ENCODE peak calls at places on chromosomes 12 and 14, in seven cellular contexts. M is GM13976, D is stomach, Y is Peyer's patch, C is HFFc6, P is body of pancreas, A is lower leg skin. S is an unnamed sample.

GRCh38 chr12:2580821-2581220 is 213.9 kb upstream of the FKBP4 start:
- DNase-seq in M (no peak), D (no peak), Y (no peak), C (no peak), P (no peak), A (no peak), S (no peak)

GRCh38 chr14:22781606-22782000 is 15.1 kb downstream of the OXA1L start:
- DNase-seq in M (no peak), D (no peak), Y (no peak), C (peak; percentile 59), P (no peak), A (no peak), S (no peak)

GRCh38 chr12:118035194-118036041 is 18.9 kb downstream of the RFC5 start:
- DNase-seq in M (peak; percentile 75), D (no peak), Y (no peak), C (no peak), P (no peak), A (no peak), S (no peak)

GRCh38 chr14:50270932-50271331 is 39.6 kb upstream of the SOS2 start:
- DNase-seq in M (no peak), D (no peak), Y (no peak), C (no peak), P (no peak), A (no peak), S (no peak)

GRCh38 chr12:68451261-68452091 is 119.3 kb upstream of the MDM1 start:
- DNase-seq in M (peak; percentile 17), D (peak; percentile 29), Y (peak; percentile 58), C (peak; percentile 73), P (peak; percentile 15), A (peak; percentile 34), S (no peak)

GRCh38 chr14:21039059-21039422 is 3.1 kb upstream of the RNASE7 start:
- DNase-seq in M (no peak), D (peak; percentile 80), Y (peak; percentile 80), C (no peak), P (peak; percentile 95), A (peak; percentile 81), S (no peak)

GRCh38 chr12:27055966-27056365 is 26.4 kb downstream of the C12orf71 start:
- DNase-seq in M (no peak), D (no peak), Y (no peak), C (no peak), P (no peak), A (no peak), S (no peak)

GRCh38 chr12:123983822-123984485 is 10.9 kb downstream of the ZNF664 start:
- DNase-seq in M (peak; percentile 39), D (peak; percentile 41), Y (peak; percentile 76), C (peak; percentile 53), P (peak; percentile 57), A (no peak), S (peak; percentile 42)

GRCh38 chr12:120581998-120582397 is 796 bp upstream of the POP5 start:
- DNase-seq in M (no peak), D (no peak), Y (no peak), C (no peak), P (no peak), A (no peak), S (no peak)

GRCh38 chr12:120586860-120587259 is 5.7 kb upstream of the POP5 start:
- DNase-seq in M (no peak), D (no peak), Y (no peak), C (no peak), P (no peak), A (no peak), S (no peak)

GRCh38 chr12:120586216-120586615 is 5.0 kb upstream of the POP5 start:
- DNase-seq in M (no peak), D (no peak), Y (no peak), C (no peak), P (no peak), A (no peak), S (no peak)

GRCh38 chr12:120583478-120584030 is 2.4 kb upstream of the POP5 start:
- DNase-seq in M (peak; percentile 83), D (peak; percentile 81), Y (peak; percentile 89), C (peak; percentile 47), P (peak; percentile 73), A (peak; percentile 51), S (peak; percentile 83)

DNA sequence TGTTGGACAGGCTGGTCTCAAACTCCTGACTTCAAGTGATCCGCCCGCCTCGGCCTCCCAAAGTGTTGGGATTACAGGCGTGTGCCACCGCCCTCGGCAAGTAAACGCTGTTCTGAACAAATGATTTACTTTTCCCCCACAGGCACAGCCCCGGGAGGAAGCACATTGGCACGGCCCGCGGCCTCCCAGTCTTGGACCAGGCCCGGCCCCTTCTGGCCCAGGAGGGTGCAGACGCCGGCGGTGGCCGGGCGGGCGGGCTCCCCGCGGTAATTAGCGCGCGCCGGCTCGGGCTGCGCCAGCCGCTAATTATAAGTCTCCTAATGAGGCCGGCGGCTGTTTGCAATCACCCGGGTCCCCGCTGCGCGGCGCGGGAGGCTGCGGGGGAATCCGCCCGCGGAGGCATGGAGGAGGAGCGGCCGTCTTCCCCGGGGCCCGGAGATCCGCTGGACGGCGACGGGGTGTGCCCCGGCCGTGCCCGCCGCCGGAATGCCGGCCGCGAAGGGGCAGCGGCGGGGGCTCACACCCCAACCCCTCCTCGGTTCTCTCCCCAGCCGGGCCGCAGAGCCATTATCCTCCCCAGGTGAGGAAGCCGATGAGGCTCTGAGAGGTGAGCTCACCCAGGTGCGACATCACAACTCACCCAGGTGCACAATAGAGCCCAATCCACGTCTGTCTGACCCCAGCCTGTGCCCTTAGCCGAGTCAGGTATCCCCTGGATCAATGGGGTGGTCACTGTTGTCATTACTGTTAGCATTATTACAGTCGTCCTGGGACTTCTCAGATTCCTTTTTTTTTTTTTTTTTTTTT is 3.3 kb upstream of the POP5 start:
- DNase-seq in M (peak; percentile 73), D (peak; percentile 75), Y (peak; percentile 84), C (no peak), P (peak; percentile 55), A (no peak), S (peak; percentile 32)
- TF ChIP-seq CTCF in M (peak; percentile 26), D (no peak), Y (no peak), C (peak; percentile 60), P (no peak), A (no peak), S (peak; percentile 13)

GRCh38 chr14:90600619-90601018 is 203.8 kb downstream of the CALM1 start:
- DNase-seq in M (no peak), D (no peak), Y (no peak), C (no peak), P (no peak), A (no peak), S (no peak)

GRCh38 chr14:90597961-90598360 is 201.1 kb downstream of the CALM1 start:
- DNase-seq in M (no peak), D (no peak), Y (no peak), C (no peak), P (no peak), A (no peak), S (no peak)

GRCh38 chr14:90599339-90599738 is 202.5 kb downstream of the CALM1 start:
- DNase-seq in M (no peak), D (no peak), Y (no peak), C (no peak), P (no peak), A (no peak), S (no peak)

GRCh38 chr14:90601521-90601920 is 204.7 kb downstream of the CALM1 start:
- DNase-seq in M (no peak), D (no peak), Y (no peak), C (no peak), P (no peak), A (no peak), S (no peak)

DNA sequence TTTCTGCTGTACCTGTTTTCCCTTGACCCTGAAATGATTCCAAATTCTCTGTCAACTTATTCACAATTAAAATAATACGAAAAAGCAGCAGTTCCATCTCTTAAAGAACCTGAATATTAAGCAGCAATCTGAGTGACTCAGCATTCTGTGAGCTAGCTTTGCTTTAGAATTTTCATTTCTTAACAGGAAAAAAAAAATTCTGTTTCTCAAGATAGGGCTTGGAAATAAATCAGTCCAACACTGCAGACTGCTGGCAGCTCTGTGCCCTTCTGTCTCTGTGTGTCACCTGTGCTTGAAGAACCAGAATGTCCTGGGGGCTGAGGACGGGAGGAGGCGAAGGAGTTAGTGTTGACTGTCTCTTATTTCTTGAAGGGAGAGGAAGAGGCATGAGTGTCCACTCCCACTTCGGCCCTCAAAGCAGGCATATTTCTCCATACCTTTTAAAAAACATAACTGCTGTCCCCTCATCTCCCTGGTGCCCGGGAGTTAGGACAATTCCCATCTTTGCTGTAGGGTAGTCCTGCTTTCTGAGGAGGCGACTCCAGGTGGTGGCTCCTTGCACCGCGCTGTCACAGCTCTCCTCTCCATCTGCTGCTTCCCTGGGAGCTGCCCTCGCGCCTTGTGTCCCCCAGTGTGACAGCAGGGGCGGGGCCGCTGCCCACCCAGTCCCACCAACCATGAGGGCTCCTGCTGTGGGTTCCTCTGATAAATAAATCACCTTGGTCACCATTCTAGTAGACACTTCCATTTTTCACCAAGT is 203.1 kb downstream of the CALM1 start:
- DNase-seq in M (no peak), D (no peak), Y (no peak), C (no peak), P (no peak), A (no peak), S (no peak)
- TF ChIP-seq CTCF in M (no peak), D (peak; percentile 14), Y (no peak), C (no peak), P (no peak), A (no peak), S (no peak)

DNA sequence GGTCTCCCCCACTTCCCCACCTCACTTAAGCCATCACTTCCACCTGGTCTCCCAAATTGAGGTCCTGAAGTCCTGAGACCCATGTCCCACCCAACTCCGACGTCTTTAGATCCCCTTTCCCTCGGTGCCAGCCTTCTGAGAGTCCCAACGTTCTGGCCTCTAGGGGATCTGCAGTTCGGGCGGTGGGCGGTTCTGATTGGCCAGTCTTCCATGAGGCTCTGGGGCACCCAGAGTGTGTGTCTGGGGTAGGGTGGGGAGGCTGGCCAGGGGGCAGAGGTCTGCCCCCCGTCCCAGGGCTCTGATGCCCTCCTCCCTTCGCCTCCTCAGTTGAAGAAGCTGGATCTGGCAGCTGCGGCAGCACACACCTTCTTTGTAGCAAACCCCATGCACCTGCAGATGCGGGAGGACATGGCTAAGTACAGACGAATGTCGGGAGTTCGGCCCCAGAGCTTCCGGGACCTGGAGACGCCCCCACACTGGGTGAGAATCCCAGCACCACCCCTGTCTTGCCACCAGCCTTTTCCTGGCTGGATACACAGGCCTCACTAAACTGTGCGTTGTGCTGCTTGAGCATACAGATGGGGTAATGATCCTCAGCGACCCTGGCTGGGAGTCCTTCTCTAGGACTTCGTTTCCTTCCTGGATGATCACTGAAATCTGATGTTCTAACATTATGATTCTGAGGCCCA is 1.5 kb downstream of the P3H3 start:
- DNase-seq in M (no peak), D (no peak), Y (peak; percentile 64), C (no peak), P (peak; percentile 70), A (no peak), S (peak; percentile 58)
- TF ChIP-seq CTCF in M (no peak), D (no peak), Y (no peak), C (peak; percentile 31), P (no peak), A (no peak), S (no peak)

DNA sequence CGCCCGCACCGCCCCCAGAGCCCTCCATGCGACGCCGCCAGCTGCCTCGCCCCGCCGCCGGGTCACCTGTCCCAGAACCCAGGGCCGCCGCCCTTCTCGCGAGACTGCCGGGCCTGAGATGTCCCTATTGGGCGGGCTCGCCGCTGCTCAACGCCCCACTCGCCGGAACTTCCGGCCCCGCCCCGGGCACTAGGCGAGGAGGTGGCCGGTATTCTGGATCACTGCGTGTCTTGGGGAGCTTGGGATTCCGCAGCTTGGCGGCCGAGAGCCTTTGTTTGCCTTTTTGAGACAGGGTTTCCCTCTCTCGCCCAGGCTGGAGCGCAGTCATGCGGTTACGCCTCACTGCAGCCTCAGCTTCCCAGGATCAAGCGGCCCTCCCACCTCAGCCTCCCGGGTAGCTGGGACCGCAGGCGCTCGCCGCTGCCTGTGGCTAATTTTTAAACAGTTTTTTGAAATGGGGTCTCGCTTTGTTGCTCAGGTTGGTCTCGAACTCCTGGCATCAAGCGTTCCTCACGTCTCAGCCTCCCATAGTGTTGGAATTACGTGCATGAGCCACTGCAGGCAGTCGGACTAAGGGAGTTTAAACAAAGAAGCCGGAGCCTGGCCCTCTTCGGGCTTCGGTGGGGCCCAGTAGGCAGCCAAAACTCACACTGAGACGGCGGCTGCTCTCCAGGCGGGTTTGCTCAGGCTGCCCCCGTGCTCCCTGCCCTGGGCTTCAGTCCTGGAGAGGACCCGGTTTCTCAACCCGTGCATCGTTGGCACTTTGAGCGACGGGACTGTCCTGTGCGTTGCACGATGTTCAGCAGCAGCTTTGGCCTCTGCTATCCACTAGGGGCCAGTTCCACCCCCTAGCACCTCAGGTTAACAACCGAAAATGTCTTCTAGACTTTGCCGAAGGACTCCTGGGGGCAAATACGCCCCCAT is at the start of gene SLC15A4:
- DNase-seq in M (peak; percentile 97), D (peak; percentile 97), Y (peak; percentile 99), C (peak; percentile 87), P (peak; percentile 98), A (peak; percentile 94), S (peak; percentile 95)
- TF ChIP-seq CTCF in M (peak; percentile 26), D (no peak), Y (no peak), C (peak; percentile 25), P (no peak), A (no peak), S (no peak)

S was measured in mesothelial cell of epicardium.